ENCODE peak calls at places on chromosome 16, in nine cellular contexts. One of them, this sample, is unnamed.

GRCh38 chr16:29858974-29859373 is 4.1 kb downstream of the CDIPT start:
- DNase-seq in stimulated activated CD8-positive, alpha-beta memory T cell treated with anti-CD3 and anti-CD28 coated beads, Interleukin-4, amount 100 ng/mL, for 48 hours: no peak
- DNase-seq in AG04450: no peak
- DNase-seq in PC-9: no peak
- DNase-seq in NCI-H446 treated with DMSO at 0.1 percent for 48 hours: no peak
- DNase-seq in retina: no peak
- DNase-seq in germinal center: no peak
- DNase-seq in RWPE1: no peak
- DNase-seq in body of pancreas: no peak
- DNase-seq in this sample: no peak

GRCh38 chr16:85019659-85020245 is 7.8 kb upstream of the KIAA0513 start:
- DNase-seq in stimulated activated CD8-positive, alpha-beta memory T cell treated with anti-CD3 and anti-CD28 coated beads, Interleukin-4, amount 100 ng/mL, for 48 hours: no peak
- DNase-seq in AG04450: no peak
- DNase-seq in PC-9: no peak
- DNase-seq in NCI-H446 treated with DMSO at 0.1 percent for 48 hours: no peak
- DNase-seq in retina: no peak
- DNase-seq in germinal center: no peak
- DNase-seq in RWPE1: no peak
- DNase-seq in body of pancreas: peak
- DNase-seq in this sample: no peak

GRCh38 chr16:4538067-4538385 is 547 bp downstream of the CDIP1 start:
- DNase-seq in stimulated activated CD8-positive, alpha-beta memory T cell treated with anti-CD3 and anti-CD28 coated beads, Interleukin-4, amount 100 ng/mL, for 48 hours: no peak
- DNase-seq in AG04450: no peak
- DNase-seq in PC-9: no peak
- DNase-seq in NCI-H446 treated with DMSO at 0.1 percent for 48 hours: no peak
- DNase-seq in retina: peak
- DNase-seq in germinal center: peak
- DNase-seq in RWPE1: peak
- DNase-seq in body of pancreas: no peak
- DNase-seq in this sample: no peak

GRCh38 chr16:77599793-77600415 is 122.4 kb upstream of the NUDT7 start:
- DNase-seq in stimulated activated CD8-positive, alpha-beta memory T cell treated with anti-CD3 and anti-CD28 coated beads, Interleukin-4, amount 100 ng/mL, for 48 hours: peak
- DNase-seq in AG04450: no peak
- DNase-seq in PC-9: no peak
- DNase-seq in NCI-H446 treated with DMSO at 0.1 percent for 48 hours: no peak
- DNase-seq in retina: no peak
- DNase-seq in germinal center: peak
- DNase-seq in RWPE1: peak
- DNase-seq in body of pancreas: peak
- DNase-seq in this sample: no peak

GRCh38 chr16:23072084-23072599 is 77.1 kb downstream of the USP31 start:
- DNase-seq in stimulated activated CD8-positive, alpha-beta memory T cell treated with anti-CD3 and anti-CD28 coated beads, Interleukin-4, amount 100 ng/mL, for 48 hours: no peak
- DNase-seq in AG04450: peak
- DNase-seq in PC-9: peak
- DNase-seq in NCI-H446 treated with DMSO at 0.1 percent for 48 hours: no peak
- DNase-seq in retina: peak
- DNase-seq in germinal center: no peak
- DNase-seq in RWPE1: peak
- DNase-seq in body of pancreas: peak
- DNase-seq in this sample: no peak

GRCh38 chr16:88730632-88731607 is 24.6 kb downstream of the CTU2 start:
- DNase-seq in stimulated activated CD8-positive, alpha-beta memory T cell treated with anti-CD3 and anti-CD28 coated beads, Interleukin-4, amount 100 ng/mL, for 48 hours: no peak
- DNase-seq in AG04450: no peak
- DNase-seq in PC-9: no peak
- DNase-seq in NCI-H446 treated with DMSO at 0.1 percent for 48 hours: no peak
- DNase-seq in retina: peak
- DNase-seq in germinal center: no peak
- DNase-seq in RWPE1: no peak
- DNase-seq in body of pancreas: no peak
- DNase-seq in this sample: no peak

GRCh38 chr16:57999971-58000705 is at the start of gene ZNF319:
- DNase-seq in stimulated activated CD8-positive, alpha-beta memory T cell treated with anti-CD3 and anti-CD28 coated beads, Interleukin-4, amount 100 ng/mL, for 48 hours: no peak
- DNase-seq in AG04450: no peak
- DNase-seq in PC-9: no peak
- DNase-seq in NCI-H446 treated with DMSO at 0.1 percent for 48 hours: no peak
- DNase-seq in retina: peak
- DNase-seq in germinal center: no peak
- DNase-seq in RWPE1: no peak
- DNase-seq in body of pancreas: no peak
- DNase-seq in this sample: no peak

GRCh38 chr16:85276741-85277140 is 164.5 kb upstream of the CIBAR2 start:
- DNase-seq in stimulated activated CD8-positive, alpha-beta memory T cell treated with anti-CD3 and anti-CD28 coated beads, Interleukin-4, amount 100 ng/mL, for 48 hours: no peak
- DNase-seq in AG04450: no peak
- DNase-seq in PC-9: no peak
- DNase-seq in NCI-H446 treated with DMSO at 0.1 percent for 48 hours: no peak
- DNase-seq in retina: no peak
- DNase-seq in germinal center: no peak
- DNase-seq in RWPE1: no peak
- DNase-seq in body of pancreas: no peak
- DNase-seq in this sample: no peak

GRCh38 chr16:50480206-50480605 is 68.0 kb upstream of the NKD1 start:
- DNase-seq in stimulated activated CD8-positive, alpha-beta memory T cell treated with anti-CD3 and anti-CD28 coated beads, Interleukin-4, amount 100 ng/mL, for 48 hours: no peak
- DNase-seq in AG04450: no peak
- DNase-seq in PC-9: no peak
- DNase-seq in NCI-H446 treated with DMSO at 0.1 percent for 48 hours: no peak
- DNase-seq in retina: no peak
- DNase-seq in germinal center: no peak
- DNase-seq in RWPE1: no peak
- DNase-seq in body of pancreas: no peak
- DNase-seq in this sample: no peak

GRCh38 chr16:73020409-73020884 is 27.5 kb downstream of the ZFHX3 start:
- DNase-seq in stimulated activated CD8-positive, alpha-beta memory T cell treated with anti-CD3 and anti-CD28 coated beads, Interleukin-4, amount 100 ng/mL, for 48 hours: no peak
- DNase-seq in AG04450: peak
- DNase-seq in PC-9: peak
- DNase-seq in NCI-H446 treated with DMSO at 0.1 percent for 48 hours: peak
- DNase-seq in retina: no peak
- DNase-seq in germinal center: no peak
- DNase-seq in RWPE1: peak
- DNase-seq in body of pancreas: peak
- DNase-seq in this sample: peak

GRCh38 chr16:81558444-81559175 is 114.0 kb downstream of the CMIP start:
- DNase-seq in stimulated activated CD8-positive, alpha-beta memory T cell treated with anti-CD3 and anti-CD28 coated beads, Interleukin-4, amount 100 ng/mL, for 48 hours: no peak
- DNase-seq in AG04450: no peak
- DNase-seq in PC-9: peak
- DNase-seq in NCI-H446 treated with DMSO at 0.1 percent for 48 hours: no peak
- DNase-seq in retina: no peak
- DNase-seq in germinal center: no peak
- DNase-seq in RWPE1: no peak
- DNase-seq in body of pancreas: peak
- DNase-seq in this sample: no peak

GRCh38 chr16:88951501-88951900 is 25.5 kb downstream of the CBFA2T3 start:
- DNase-seq in stimulated activated CD8-positive, alpha-beta memory T cell treated with anti-CD3 and anti-CD28 coated beads, Interleukin-4, amount 100 ng/mL, for 48 hours: no peak
- DNase-seq in AG04450: no peak
- DNase-seq in PC-9: no peak
- DNase-seq in NCI-H446 treated with DMSO at 0.1 percent for 48 hours: no peak
- DNase-seq in retina: no peak
- DNase-seq in germinal center: no peak
- DNase-seq in RWPE1: no peak
- DNase-seq in body of pancreas: no peak
- DNase-seq in this sample: no peak

GRCh38 chr16:55297062-55297909 is 26.7 kb upstream of the IRX6 start:
- DNase-seq in stimulated activated CD8-positive, alpha-beta memory T cell treated with anti-CD3 and anti-CD28 coated beads, Interleukin-4, amount 100 ng/mL, for 48 hours: no peak
- DNase-seq in AG04450: no peak
- DNase-seq in PC-9: peak
- DNase-seq in NCI-H446 treated with DMSO at 0.1 percent for 48 hours: no peak
- DNase-seq in retina: no peak
- DNase-seq in germinal center: no peak
- DNase-seq in RWPE1: peak
- DNase-seq in body of pancreas: no peak
- DNase-seq in this sample: peak

GRCh38 chr16:1707193-1707790 is 1.3 kb downstream of the MAPK8IP3 start:
- DNase-seq in stimulated activated CD8-positive, alpha-beta memory T cell treated with anti-CD3 and anti-CD28 coated beads, Interleukin-4, amount 100 ng/mL, for 48 hours: peak
- DNase-seq in AG04450: no peak
- DNase-seq in PC-9: no peak
- DNase-seq in NCI-H446 treated with DMSO at 0.1 percent for 48 hours: no peak
- DNase-seq in retina: peak
- DNase-seq in germinal center: no peak
- DNase-seq in RWPE1: no peak
- DNase-seq in body of pancreas: peak
- DNase-seq in this sample: no peak

GRCh38 chr16:48535831-48536599 is 74.0 kb downstream of the N4BP1 start:
- DNase-seq in stimulated activated CD8-positive, alpha-beta memory T cell treated with anti-CD3 and anti-CD28 coated beads, Interleukin-4, amount 100 ng/mL, for 48 hours: peak
- DNase-seq in AG04450: no peak
- DNase-seq in PC-9: no peak
- DNase-seq in NCI-H446 treated with DMSO at 0.1 percent for 48 hours: no peak
- DNase-seq in retina: peak
- DNase-seq in germinal center: no peak
- DNase-seq in RWPE1: peak
- DNase-seq in body of pancreas: peak
- DNase-seq in this sample: peak

GRCh38 chr16:25235991-25236390 is 19.2 kb downstream of the AQP8 start:
- DNase-seq in stimulated activated CD8-positive, alpha-beta memory T cell treated with anti-CD3 and anti-CD28 coated beads, Interleukin-4, amount 100 ng/mL, for 48 hours: no peak
- DNase-seq in AG04450: no peak
- DNase-seq in PC-9: no peak
- DNase-seq in NCI-H446 treated with DMSO at 0.1 percent for 48 hours: no peak
- DNase-seq in retina: no peak
- DNase-seq in germinal center: no peak
- DNase-seq in RWPE1: no peak
- DNase-seq in body of pancreas: no peak
- DNase-seq in this sample: no peak

GRCh38 chr16:70770291-70770967 is 30.5 kb downstream of the VAC14 start:
- DNase-seq in stimulated activated CD8-positive, alpha-beta memory T cell treated with anti-CD3 and anti-CD28 coated beads, Interleukin-4, amount 100 ng/mL, for 48 hours: no peak
- DNase-seq in AG04450: no peak
- DNase-seq in PC-9: no peak
- DNase-seq in NCI-H446 treated with DMSO at 0.1 percent for 48 hours: no peak
- DNase-seq in retina: peak
- DNase-seq in germinal center: no peak
- DNase-seq in RWPE1: no peak
- DNase-seq in body of pancreas: no peak
- DNase-seq in this sample: no peak

GRCh38 chr16:3690991-3691720 is 26.2 kb downstream of the TRAP1 start:
- DNase-seq in stimulated activated CD8-positive, alpha-beta memory T cell treated with anti-CD3 and anti-CD28 coated beads, Interleukin-4, amount 100 ng/mL, for 48 hours: no peak
- DNase-seq in AG04450: no peak
- DNase-seq in PC-9: no peak
- DNase-seq in NCI-H446 treated with DMSO at 0.1 percent for 48 hours: no peak
- DNase-seq in retina: no peak
- DNase-seq in germinal center: no peak
- DNase-seq in RWPE1: no peak
- DNase-seq in body of pancreas: no peak
- DNase-seq in this sample: no peak